ENCODE peak calls at places on chromosomes 7 and 10, in six cellular contexts. One of them, this sample, is unnamed.

GRCh38 chr7:143415696-143416095 is 7.0 kb upstream of the EPHA1 start:
- DNase-seq in astrocyte of the spinal cord: no peak
- DNase-seq in uterus: no peak
- DNase-seq in substantia nigra: no peak
- DNase-seq in upper lobe of right lung: no peak
- DNase-seq in NCI-H774: no peak
- DNase-seq in this sample: peak; percentile 32

GRCh38 chr10:17802350-17802749 is 6.8 kb upstream of the MRC1 start:
- DNase-seq in astrocyte of the spinal cord: no peak
- DNase-seq in uterus: no peak
- DNase-seq in substantia nigra: no peak
- DNase-seq in upper lobe of right lung: no peak
- DNase-seq in NCI-H774: no peak
- DNase-seq in this sample: no peak

GRCh38 chr7:633381-634018 is 93.0 kb upstream of the DNAAF5 start:
- DNase-seq in astrocyte of the spinal cord: no peak
- DNase-seq in uterus: no peak
- DNase-seq in substantia nigra: no peak
- DNase-seq in upper lobe of right lung: peak; percentile 37
- DNase-seq in NCI-H774: no peak
- DNase-seq in this sample: no peak

GRCh38 chr7:22728416-22729029 is 1.5 kb downstream of the IL6 start:
- DNase-seq in astrocyte of the spinal cord: peak; percentile 70
- DNase-seq in uterus: no peak
- DNase-seq in substantia nigra: no peak
- DNase-seq in upper lobe of right lung: no peak
- DNase-seq in NCI-H774: no peak
- DNase-seq in this sample: peak; percentile 75

GRCh38 chr10:45008524-45009161 is 7.9 kb downstream of the ZNF22 start:
- DNase-seq in astrocyte of the spinal cord: peak; percentile 89
- DNase-seq in uterus: peak; percentile 58
- DNase-seq in substantia nigra: no peak
- DNase-seq in upper lobe of right lung: no peak
- DNase-seq in NCI-H774: peak; percentile 79
- DNase-seq in this sample: peak; percentile 83

GRCh38 chr7:72476608-72477305 is 64.6 kb upstream of the CALN1 start:
- DNase-seq in astrocyte of the spinal cord: no peak
- DNase-seq in uterus: no peak
- DNase-seq in substantia nigra: no peak
- DNase-seq in upper lobe of right lung: no peak
- DNase-seq in NCI-H774: no peak
- DNase-seq in this sample: no peak

GRCh38 chr7:91720255-91720937 is 160.1 kb downstream of the MTERF1 start:
- DNase-seq in astrocyte of the spinal cord: peak; percentile 32
- DNase-seq in uterus: no peak
- DNase-seq in substantia nigra: no peak
- DNase-seq in upper lobe of right lung: no peak
- DNase-seq in NCI-H774: no peak
- DNase-seq in this sample: peak; percentile 28

GRCh38 chr10:44030132-44030531 is 354.8 kb downstream of the CXCL12 start:
- DNase-seq in astrocyte of the spinal cord: no peak
- DNase-seq in uterus: no peak
- DNase-seq in substantia nigra: no peak
- DNase-seq in upper lobe of right lung: no peak
- DNase-seq in NCI-H774: no peak
- DNase-seq in this sample: no peak

GRCh38 chr7:142088022-142088714 is 23.4 kb upstream of the MGAM2 start:
- DNase-seq in astrocyte of the spinal cord: no peak
- DNase-seq in uterus: no peak
- DNase-seq in substantia nigra: no peak
- DNase-seq in upper lobe of right lung: no peak
- DNase-seq in NCI-H774: peak; percentile 7
- DNase-seq in this sample: no peak

GRCh38 chr7:26686448-26686981 is 177.9 kb downstream of the SKAP2 start:
- DNase-seq in astrocyte of the spinal cord: peak; percentile 85
- DNase-seq in uterus: no peak
- DNase-seq in substantia nigra: no peak
- DNase-seq in upper lobe of right lung: no peak
- DNase-seq in NCI-H774: peak; percentile 30
- DNase-seq in this sample: peak; percentile 81

This sample was measured in HCEC 1CT.